ENCODE peak calls at places on chromosome 17, in ten cellular contexts. J, V, N, E, P, L, U, W, T and I are unnamed samples.

GRCh38 chr17:77887110-77887463 is 71.4 kb upstream of the TNRC6C start:
- DNase-seq in U (no peak), N (no peak), V (no peak), L (no peak), W (no peak), E (no peak), J (no peak), P (no peak), T (no peak), I (no peak)

GRCh38 chr17:68944435-68945035 is 10.7 kb downstream of the ABCA8 start:
- DNase-seq in W (no peak), N (no peak), J (no peak), T (no peak), P (no peak), U (no peak), E (no peak), V (no peak), L (no peak), I (no peak)

GRCh38 chr17:40590742-40591141 is 25.5 kb upstream of the CCR7 start:
- DNase-seq in E (no peak), W (no peak), U (no peak), V (no peak), L (no peak), P (no peak), J (no peak), T (no peak), N (no peak), I (no peak)

GRCh38 chr17:60631119-60631518 is 31.1 kb downstream of the PPM1D start:
- DNase-seq in N (no peak), L (no peak), W (no peak), E (no peak), U (no peak), V (no peak), J (no peak), T (no peak), P (no peak), I (no peak)

GRCh38 chr17:78704594-78704993 is 77.5 kb downstream of the CYTH1 start:
- DNase-seq in P (no peak), U (no peak), E (no peak), N (no peak), V (no peak), J (no peak), W (no peak), L (no peak), T (no peak), I (no peak)

GRCh38 chr17:29251969-29252866 is 5.6 kb downstream of the CRYBA1 start:
- DNase-seq in P (no peak), E (peak), J (no peak), N (peak), T (no peak), V (no peak), U (peak), W (no peak), L (no peak), I (no peak)

GRCh38 chr17:77316651-77317050 is 175.9 kb downstream of the SEC14L1 start:
- DNase-seq in N (no peak), T (no peak), E (no peak), U (no peak), J (no peak), V (no peak), P (no peak), L (no peak), W (no peak), I (no peak)

GRCh38 chr17:3030096-3030495 is 33.3 kb downstream of the OR1D5 start:
- DNase-seq in J (no peak), V (no peak), E (no peak), U (no peak), T (peak), P (no peak), W (no peak), L (no peak), N (peak), I (no peak)

GRCh38 chr17:68707032-68707431 is 105.9 kb upstream of the FAM20A start:
- DNase-seq in W (no peak), N (peak), U (peak), P (no peak), L (no peak), V (peak), T (no peak), J (no peak), E (no peak), I (no peak)

GRCh38 chr17:4605826-4606225 is 21.5 kb downstream of the SMTNL2 start:
- DNase-seq in V (peak), P (no peak), E (no peak), W (no peak), U (no peak), J (no peak), T (no peak), N (peak), L (no peak), I (no peak)

GRCh38 chr17:17358866-17359265 is 55.7 kb downstream of the NT5M start:
- DNase-seq in E (no peak), U (no peak), J (no peak), V (no peak), T (no peak), W (no peak), P (no peak), L (no peak), N (no peak), I (no peak)

GRCh38 chr17:65466547-65466946 is 94.9 kb downstream of the AXIN2 start:
- DNase-seq in J (no peak), U (no peak), P (no peak), L (no peak), V (no peak), E (no peak), N (no peak), W (no peak), T (no peak), I (no peak)

GRCh38 chr17:78366109-78366848 is 6.4 kb upstream of the SOCS3 start:
- DNase-seq in U (peak), V (no peak), T (no peak), L (peak), W (no peak), P (no peak), N (no peak), J (no peak), E (no peak), I (no peak)

DNA sequence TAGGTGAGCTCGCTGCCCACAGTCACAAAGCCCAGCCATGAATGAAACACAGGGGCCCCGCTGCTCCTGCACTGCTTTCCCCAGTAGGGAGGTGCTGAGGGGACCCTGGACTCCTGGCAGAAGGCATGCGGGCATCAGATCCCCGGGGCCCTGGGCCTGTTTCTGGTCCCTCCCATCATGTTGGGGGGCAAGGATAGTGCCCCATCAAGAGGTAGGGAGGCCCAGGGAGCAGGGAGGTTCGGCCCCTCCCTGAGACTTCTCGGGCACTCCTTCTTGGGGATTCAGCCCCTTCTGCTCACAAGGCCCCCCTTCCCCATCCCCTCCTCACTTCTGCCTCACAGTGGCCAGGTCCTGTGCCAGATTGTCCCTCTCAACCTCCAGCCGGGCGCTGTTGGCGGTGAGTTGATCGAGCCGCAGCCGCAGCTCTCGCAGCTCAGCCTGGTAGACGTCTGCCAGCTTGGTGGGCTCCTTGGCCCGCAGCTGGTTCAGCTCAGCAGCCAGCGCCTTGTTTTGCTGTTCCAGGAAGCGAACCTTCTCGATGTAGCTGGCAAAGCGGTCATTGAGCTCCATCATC is 515 bp downstream of the GFAP start:
- DNase-seq in N (no peak), E (no peak), P (no peak), V (no peak), L (peak), U (no peak), J (no peak), W (no peak), T (no peak), I (no peak)
- TF ChIP-seq CTCF in N (no peak), E (no peak), P (no peak), V (no peak), L (no peak), U (peak), J (no peak), W (no peak), T (no peak), I (no peak)

GRCh38 chr17:57399690-57400089 is 143.4 kb downstream of the MSI2 start:
- DNase-seq in N (no peak), V (no peak), E (peak), L (no peak), J (no peak), W (no peak), U (no peak), T (no peak), P (no peak), I (no peak)

GRCh38 chr17:57400648-57401047 is 144.3 kb downstream of the MSI2 start:
- DNase-seq in J (no peak), L (no peak), P (no peak), T (no peak), V (no peak), N (no peak), W (no peak), E (no peak), U (no peak), I (no peak)

GRCh38 chr17:57403241-57403640 is 146.9 kb downstream of the MSI2 start:
- DNase-seq in E (no peak), V (no peak), J (no peak), P (no peak), L (no peak), W (no peak), T (no peak), N (no peak), U (no peak), I (no peak)

GRCh38 chr17:57402691-57403090 is 146.4 kb downstream of the MSI2 start:
- DNase-seq in T (no peak), V (no peak), W (no peak), E (no peak), U (no peak), P (no peak), J (no peak), N (no peak), L (no peak), I (no peak)

DNA sequence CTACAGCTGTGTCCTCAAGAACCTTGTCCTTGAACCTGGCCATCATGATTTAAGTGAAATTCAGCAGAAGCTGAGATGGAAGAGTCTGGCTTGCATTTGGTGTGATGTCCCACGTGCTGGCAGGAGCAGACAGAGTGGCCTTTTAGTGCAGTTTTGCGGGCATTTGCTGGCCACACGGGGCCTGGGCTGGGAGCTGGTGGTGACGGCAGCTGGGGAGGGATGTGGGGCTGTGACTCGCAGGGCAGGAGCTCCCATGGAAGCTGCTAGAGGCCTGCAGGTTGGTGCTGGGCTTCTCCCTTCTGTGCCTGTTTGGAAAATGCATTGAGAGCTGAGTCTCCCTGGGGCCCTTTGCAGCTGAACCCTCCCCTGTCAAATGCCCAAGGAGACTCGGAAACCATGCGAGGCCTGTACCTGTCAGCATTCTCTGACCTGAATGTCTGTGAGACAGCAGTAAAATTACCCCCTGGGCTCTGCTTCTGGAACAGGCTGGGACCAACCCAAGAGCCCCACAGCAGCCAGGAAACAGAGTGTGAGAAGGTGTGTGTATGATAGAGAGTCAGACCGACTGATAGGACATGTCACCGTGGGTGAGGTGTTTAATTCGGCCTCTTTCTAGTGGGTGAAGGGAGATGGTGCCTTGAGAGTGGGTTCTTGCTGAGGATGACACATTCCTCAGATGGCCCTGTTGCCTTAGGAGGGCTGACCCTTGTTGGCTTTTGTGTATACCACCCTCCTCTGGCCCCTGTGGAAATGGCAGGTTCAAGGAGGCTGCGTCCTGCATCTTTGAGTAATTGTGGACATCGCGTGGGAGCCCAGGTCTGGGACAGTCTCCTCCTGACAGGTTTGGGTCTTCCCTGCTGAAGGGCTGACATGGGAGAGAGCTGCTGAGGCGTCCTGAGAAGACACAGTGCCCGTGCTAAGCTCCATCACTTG is 145.5 kb downstream of the MSI2 start:
- DNase-seq in E (peak), N (no peak), P (no peak), J (peak), V (no peak), W (no peak), L (peak), U (peak), T (no peak), I (no peak)
- TF ChIP-seq CTCF in E (peak), N (no peak), P (no peak), J (no peak), V (no peak), W (no peak), L (peak), U (peak), T (peak), I (no peak)

DNA sequence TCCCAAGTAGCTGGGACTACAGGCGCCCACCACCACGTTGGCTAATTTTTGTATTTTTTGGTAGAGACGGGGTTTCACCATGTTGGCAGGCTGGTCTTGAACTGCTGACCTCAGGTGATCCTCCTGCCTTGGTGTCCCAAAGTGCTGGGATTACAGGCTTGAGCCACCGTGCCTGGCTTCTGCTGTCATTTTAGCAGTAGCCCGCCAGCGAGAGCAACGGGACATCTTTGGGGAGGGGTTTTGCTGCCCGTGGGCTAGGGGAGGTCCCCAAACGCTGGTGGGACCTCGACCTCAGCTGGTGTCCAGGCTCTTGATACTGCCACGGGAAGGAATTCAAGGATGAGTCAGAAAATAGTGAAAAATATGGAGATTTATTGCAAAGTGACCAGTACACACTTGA is 108.1 kb upstream of the CACNG5 start:
- DNase-seq in N (no peak), P (no peak), U (no peak), W (no peak), E (no peak), T (no peak), V (no peak), L (no peak), J (no peak), I (no peak)
- TF ChIP-seq CTCF in N (no peak), P (no peak), U (no peak), W (no peak), E (no peak), T (no peak), V (no peak), L (no peak), J (no peak), I (no peak)

DNA sequence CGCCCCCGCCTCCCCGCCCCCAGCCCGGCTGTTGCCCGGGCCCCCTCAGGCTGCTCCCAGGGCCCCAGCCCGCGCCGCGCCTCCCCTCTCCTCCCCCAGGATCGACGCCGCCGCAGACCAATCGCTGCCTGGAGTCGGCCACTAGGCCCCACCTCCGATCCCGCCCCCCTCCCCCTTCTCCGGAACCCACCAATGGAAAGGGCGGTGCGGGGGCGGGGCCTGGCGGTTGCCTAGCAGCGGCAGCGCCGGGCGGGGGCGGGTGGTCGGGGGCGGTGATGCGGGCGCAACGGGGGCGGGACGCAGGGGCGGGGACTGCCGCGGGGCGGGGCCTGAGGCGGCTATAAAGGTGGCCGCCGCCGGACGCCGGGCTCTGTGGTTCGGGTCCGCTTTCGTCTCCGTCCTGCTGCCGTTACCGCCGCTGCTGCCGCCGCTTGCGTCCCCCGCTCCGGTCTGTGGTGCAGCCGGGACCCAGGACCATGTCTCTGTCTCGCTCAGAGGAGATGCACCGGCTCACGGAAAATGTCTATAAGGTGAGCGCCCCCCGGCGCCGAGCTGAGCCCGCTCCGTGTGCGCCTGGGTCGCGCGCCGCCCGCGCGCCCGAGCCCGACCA is at the start of gene BAIAP2:
- DNase-seq in P (peak), E (peak), J (peak), L (peak), W (peak), T (no peak), U (peak), V (peak), N (peak), I (peak)
- TF ChIP-seq CTCF in P (no peak), E (peak), J (no peak), L (no peak), W (no peak), T (no peak), U (peak), V (no peak), N (no peak), I (no peak)

GRCh38 chr17:36861531-36861930 is 75.7 kb upstream of the LHX1 start:
- DNase-seq in N (no peak), V (no peak), P (no peak), L (no peak), T (no peak), W (no peak), J (no peak), E (no peak), U (no peak), I (no peak)
- TF ChIP-seq CTCF in N (no peak), V (no peak), P (no peak), L (no peak), T (no peak), W (no peak), J (no peak), E (no peak), U (no peak), I (no peak)

GRCh38 chr17:27526603-27527002 is 70.4 kb downstream of the KSR1 start:
- DNase-seq in P (peak), J (no peak), L (peak), N (peak), U (peak), W (no peak), E (no peak), T (no peak), V (peak), I (no peak)

GRCh38 chr17:27531469-27531948 is 75.3 kb downstream of the KSR1 start:
- DNase-seq in E (no peak), L (no peak), V (no peak), P (no peak), T (no peak), N (no peak), W (no peak), J (no peak), U (no peak), I (no peak)

GRCh38 chr17:27530791-27531391 is 74.6 kb downstream of the KSR1 start:
- DNase-seq in E (no peak), N (peak), W (no peak), V (no peak), L (no peak), P (no peak), U (no peak), J (no peak), T (no peak), I (no peak)

GRCh38 chr17:27532269-27533067 is 76.2 kb downstream of the KSR1 start:
- DNase-seq in W (no peak), V (no peak), T (no peak), N (no peak), P (no peak), J (peak), E (no peak), U (peak), L (no peak), I (no peak)

DNA sequence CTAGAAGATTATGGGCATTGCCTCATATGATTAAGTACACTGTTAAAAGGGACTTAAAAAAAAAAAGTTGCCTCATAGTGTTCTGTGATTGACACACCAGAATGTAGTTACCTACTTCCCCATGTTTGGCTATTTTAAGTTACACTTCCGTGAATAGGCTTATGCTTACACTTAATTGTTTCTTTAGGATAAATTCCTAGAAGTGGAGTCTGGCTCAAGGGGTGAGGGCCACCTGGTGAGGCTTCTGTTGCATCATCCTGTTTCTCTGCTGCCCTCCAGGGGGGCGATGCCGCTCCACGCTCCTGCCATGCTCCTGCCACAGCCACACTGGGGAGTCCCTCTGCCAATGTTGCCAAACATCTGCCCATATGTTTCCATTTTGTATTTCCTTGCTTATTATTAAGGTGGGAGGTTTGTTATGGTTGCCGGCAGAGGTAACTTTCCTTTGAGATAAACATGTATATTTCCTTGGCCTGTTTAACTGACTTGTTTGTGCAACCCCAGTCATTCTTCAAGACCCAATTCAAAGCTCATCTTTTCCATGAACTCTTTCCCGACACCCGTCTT is 73.1 kb downstream of the KSR1 start:
- DNase-seq in J (no peak), U (no peak), V (no peak), E (peak), N (peak), T (no peak), L (no peak), W (no peak), P (no peak), I (no peak)
- TF ChIP-seq CTCF in J (no peak), U (no peak), V (no peak), E (peak), N (no peak), T (no peak), L (no peak), W (no peak), P (no peak), I (no peak)

GRCh38 chr17:45060824-45061605 is at the start of gene NMT1:
- DNase-seq in T (peak), E (peak), U (peak), J (peak), W (peak), L (peak), N (peak), P (peak), V (peak), I (peak)
- TF ChIP-seq CTCF in T (no peak), E (no peak), U (no peak), J (no peak), W (no peak), L (no peak), N (no peak), P (no peak), V (no peak), I (no peak)